ENCODE peak calls at places on chromosomes 4 and X, in seven cellular contexts. O is stimulated activated CD8-positive, alpha-beta memory T cell treated with anti-CD3 and anti-CD28 coated beads, Interleukin-4, amount 100 ng/mL, for 1 hour; Q is H4; H is T-cell; Z is endothelial cell; Y is hippocampal formation; V is fibroblast of lung. D is an unnamed sample.
A peak's percentile ranks its signal among the peaks of the same experiment; 100 is the strongest.

GRCh38 chr4:78721739-78722138 is 54.4 kb upstream of the BMP2K start:
- DNase-seq in H (no peak), Z (no peak), O (no peak), Q (no peak), V (no peak), Y (no peak), D (no peak)

GRCh38 chrX:102604327-102604726 is 5.0 kb downstream of the ARMCX5 start:
- DNase-seq in Z (no peak), O (no peak), V (no peak), Q (no peak), Y (no peak), H (no peak), D (no peak)

GRCh38 chrX:123846598-123847038 is 13.2 kb upstream of the XIAP start:
- DNase-seq in O (no peak), Z (no peak), H (no peak), V (peak; percentile 61), Q (peak; percentile 60), Y (no peak), D (no peak)

GRCh38 chr4:184247421-184247820 is 29.7 kb upstream of the ENPP6 start:
- DNase-seq in H (no peak), Q (no peak), V (no peak), Z (no peak), O (no peak), Y (no peak), D (no peak)

GRCh38 chrX:47293106-47293505 is 60.3 kb downstream of the USP11 start:
- DNase-seq in Y (no peak), Q (no peak), Z (no peak), V (no peak), H (no peak), O (no peak), D (no peak)

GRCh38 chrX:3176439-3176820 is 135.2 kb downstream of the ARSF start:
- DNase-seq in Q (peak; percentile 13), O (no peak), V (peak; percentile 64), H (no peak), Y (no peak), Z (no peak), D (no peak)

GRCh38 chr4:156977435-156978160 is 6.0 kb upstream of the PDGFC start:
- DNase-seq in H (no peak), V (peak; percentile 75), Q (peak; percentile 23), Z (no peak), Y (no peak), O (no peak), D (no peak)

GRCh38 chrX:46978341-46979291 is 66.4 kb downstream of the JADE3 start:
- DNase-seq in V (peak; percentile 86), Y (no peak), Z (peak; percentile 66), H (peak; percentile 62), Q (peak; percentile 79), O (peak; percentile 33), D (peak; percentile 0)

GRCh38 chrX:25204182-25204581 is 188.4 kb upstream of the ARX start:
- DNase-seq in Q (no peak), H (no peak), O (no peak), Z (no peak), V (no peak), Y (no peak), D (no peak)

GRCh38 chr4:111854494-111855087 is 290.7 kb upstream of the FAM241A start:
- DNase-seq in V (peak; percentile 34), Z (peak; percentile 46), H (no peak), O (no peak), Y (peak; percentile 67), Q (peak; percentile 53), D (no peak)

GRCh38 chr4:185112104-185112503 is 31.0 kb upstream of the SLC25A4 start:
- DNase-seq in V (peak; percentile 97), H (no peak), Q (peak; percentile 93), O (no peak), Y (no peak), Z (peak; percentile 13), D (no peak)

GRCh38 chr4:123034023-123034422 is 111.6 kb upstream of the NUDT6 start:
- DNase-seq in Q (no peak), Y (no peak), H (no peak), V (no peak), Z (no peak), O (no peak), D (no peak)

GRCh38 chrX:54950730-54951375 is 30.2 kb downstream of the TRO start:
- DNase-seq in Z (no peak), H (no peak), Q (no peak), Y (no peak), O (no peak), V (no peak), D (no peak)

GRCh38 chr4:38179690-38180299 is 219.6 kb downstream of the PTTG2 start:
- DNase-seq in O (peak; percentile 44), Y (peak; percentile 69), Q (peak; percentile 72), Z (peak; percentile 71), V (peak; percentile 83), H (peak; percentile 70), D (peak; percentile 57)

GRCh38 chr4:121155893-121156292 is 8.2 kb downstream of the TNIP3 start:
- DNase-seq in Q (peak; percentile 92), O (no peak), H (no peak), V (peak; percentile 85), Y (no peak), Z (no peak), D (no peak)

GRCh38 chrX:100649550-100650356 is 5.8 kb downstream of the SRPX2 start:
- DNase-seq in Y (peak; percentile 5), Z (peak; percentile 6), Q (peak; percentile 33), V (peak; percentile 96), O (no peak), H (no peak), D (no peak)

GRCh38 chr4:2366252-2367192 is 51.9 kb downstream of the ZFYVE28 start:
- DNase-seq in Z (no peak), O (no peak), H (no peak), V (peak; percentile 38), Q (no peak), Y (no peak), D (peak; percentile 44)

GRCh38 chr4:107931775-107932321 is 499 bp downstream of the CYP2U1 start:
- DNase-seq in V (no peak), Q (no peak), H (peak; percentile 5), O (no peak), Y (no peak), Z (peak; percentile 5), D (no peak)

GRCh38 chrX:44935640-44936039 is 62.7 kb downstream of the KDM6A start:
- DNase-seq in Z (no peak), V (no peak), O (no peak), Y (no peak), Q (no peak), H (no peak), D (no peak)

D was measured in anterior cingulate cortex.